ENCODE peak calls at places on chromosomes 2 and 18, in nine cellular contexts. N, F, D, J, B, G, K, W and E are unnamed samples.

GRCh38 chr18:46156838-46157237 is 52.7 kb downstream of the HAUS1 start:
- DNase-seq in N (no peak), F (no peak), D (no peak), J (no peak), B (no peak), G (no peak), K (no peak), W (no peak), E (no peak)

GRCh38 chr18:32324173-32324572 is 134.3 kb downstream of the MEP1B start:
- DNase-seq in N (no peak), F (no peak), D (no peak), J (no peak), B (no peak), G (no peak), K (no peak), W (peak), E (no peak)

GRCh38 chr18:67428805-67429204 is 87.7 kb downstream of the DSEL start:
- DNase-seq in N (no peak), F (no peak), D (no peak), J (no peak), B (no peak), G (no peak), K (no peak), W (peak), E (no peak)

GRCh38 chr2:225041210-225041870 is 928 bp downstream of the DOCK10 start:
- DNase-seq in N (peak), F (peak), D (peak), J (no peak), B (no peak), G (peak), K (peak), W (peak), E (no peak)

GRCh38 chr18:58842978-58843661 is 21.6 kb upstream of the ZNF532 start:
- DNase-seq in N (no peak), F (no peak), D (no peak), J (no peak), B (no peak), G (no peak), K (no peak), W (no peak), E (no peak)

GRCh38 chr2:54042908-54043620 is 72.3 kb upstream of the PSME4 start:
- DNase-seq in N (no peak), F (peak), D (no peak), J (no peak), B (no peak), G (no peak), K (no peak), W (no peak), E (no peak)

GRCh38 chr2:196640031-196640548 is 575 bp downstream of the CCDC150 start:
- DNase-seq in N (no peak), F (no peak), D (peak), J (no peak), B (no peak), G (no peak), K (no peak), W (no peak), E (no peak)

GRCh38 chr2:27664622-27665363 is 1.1 kb downstream of the SLC4A1AP start:
- DNase-seq in N (no peak), F (no peak), D (no peak), J (no peak), B (no peak), G (no peak), K (no peak), W (no peak), E (no peak)

GRCh38 chr2:239305222-239305575 is 95.6 kb downstream of the HDAC4 start:
- DNase-seq in N (peak), F (no peak), D (no peak), J (no peak), B (peak), G (no peak), K (peak), W (no peak), E (no peak)

GRCh38 chr2:237427807-237428506 is 14.0 kb upstream of the COL6A3 start:
- DNase-seq in N (no peak), F (no peak), D (peak), J (no peak), B (no peak), G (no peak), K (no peak), W (no peak), E (no peak)

GRCh38 chr2:230569298-230569697 is 143.3 kb upstream of the CAB39 start:
- DNase-seq in N (no peak), F (no peak), D (no peak), J (no peak), B (no peak), G (no peak), K (no peak), W (no peak), E (no peak)

GRCh38 chr2:149422991-149423338 is 92.6 kb downstream of the LYPD6 start:
- DNase-seq in N (no peak), F (no peak), D (no peak), J (no peak), B (no peak), G (no peak), K (no peak), W (no peak), E (no peak)

GRCh38 chr2:229348135-229348534 is 77.0 kb upstream of the PID1 start:
- DNase-seq in N (no peak), F (peak), D (no peak), J (no peak), B (no peak), G (no peak), K (no peak), W (no peak), E (no peak)

GRCh38 chr2:71751590-71751989 is 298.2 kb downstream of the DYSF start:
- DNase-seq in N (no peak), F (no peak), D (no peak), J (no peak), B (no peak), G (no peak), K (no peak), W (no peak), E (no peak)

GRCh38 chr18:78984941-78985784 is 5.5 kb downstream of the SALL3 start:
- DNase-seq in N (no peak), F (peak), D (no peak), J (peak), B (no peak), G (no peak), K (peak), W (no peak), E (peak)

GRCh38 chr2:61396005-61396404 is 74.9 kb downstream of the USP34 start:
- DNase-seq in N (no peak), F (no peak), D (no peak), J (peak), B (no peak), G (no peak), K (no peak), W (no peak), E (no peak)

GRCh38 chr18:9520666-9521065 is 45.4 kb downstream of the RALBP1 start:
- DNase-seq in N (no peak), F (no peak), D (no peak), J (no peak), B (no peak), G (no peak), K (no peak), W (no peak), E (no peak)

GRCh38 chr18:47075098-47075883 is 39.9 kb upstream of the ELOA2 start:
- DNase-seq in N (no peak), F (peak), D (no peak), J (no peak), B (no peak), G (no peak), K (no peak), W (no peak), E (no peak)

GRCh38 chr2:75108937-75109482 is 90.3 kb downstream of the TACR1 start:
- DNase-seq in N (no peak), F (no peak), D (no peak), J (no peak), B (no peak), G (no peak), K (no peak), W (no peak), E (no peak)

GRCh38 chr2:41180392-41180791 is 728.5 kb upstream of the SLC8A1 start:
- DNase-seq in N (no peak), F (no peak), D (no peak), J (no peak), B (no peak), G (no peak), K (no peak), W (no peak), E (no peak)

GRCh38 chr18:37385846-37386435 is 179.7 kb downstream of the CELF4 start:
- DNase-seq in N (no peak), F (peak), D (no peak), J (peak), B (no peak), G (no peak), K (no peak), W (peak), E (peak)

GRCh38 chr18:58755304-58756010 is 84.2 kb downstream of the MALT1 start:
- DNase-seq in N (no peak), F (no peak), D (no peak), J (no peak), B (no peak), G (no peak), K (no peak), W (no peak), E (no peak)

GRCh38 chr2:51013060-51013746 is 18.7 kb downstream of the NRXN1 start:
- DNase-seq in N (peak), F (no peak), D (no peak), J (peak), B (peak), G (no peak), K (no peak), W (peak), E (no peak)

GRCh38 chr2:45886229-45886663 is 234.8 kb downstream of the PRKCE start:
- DNase-seq in N (no peak), F (no peak), D (no peak), J (no peak), B (no peak), G (no peak), K (no peak), W (no peak), E (no peak)

DNA sequence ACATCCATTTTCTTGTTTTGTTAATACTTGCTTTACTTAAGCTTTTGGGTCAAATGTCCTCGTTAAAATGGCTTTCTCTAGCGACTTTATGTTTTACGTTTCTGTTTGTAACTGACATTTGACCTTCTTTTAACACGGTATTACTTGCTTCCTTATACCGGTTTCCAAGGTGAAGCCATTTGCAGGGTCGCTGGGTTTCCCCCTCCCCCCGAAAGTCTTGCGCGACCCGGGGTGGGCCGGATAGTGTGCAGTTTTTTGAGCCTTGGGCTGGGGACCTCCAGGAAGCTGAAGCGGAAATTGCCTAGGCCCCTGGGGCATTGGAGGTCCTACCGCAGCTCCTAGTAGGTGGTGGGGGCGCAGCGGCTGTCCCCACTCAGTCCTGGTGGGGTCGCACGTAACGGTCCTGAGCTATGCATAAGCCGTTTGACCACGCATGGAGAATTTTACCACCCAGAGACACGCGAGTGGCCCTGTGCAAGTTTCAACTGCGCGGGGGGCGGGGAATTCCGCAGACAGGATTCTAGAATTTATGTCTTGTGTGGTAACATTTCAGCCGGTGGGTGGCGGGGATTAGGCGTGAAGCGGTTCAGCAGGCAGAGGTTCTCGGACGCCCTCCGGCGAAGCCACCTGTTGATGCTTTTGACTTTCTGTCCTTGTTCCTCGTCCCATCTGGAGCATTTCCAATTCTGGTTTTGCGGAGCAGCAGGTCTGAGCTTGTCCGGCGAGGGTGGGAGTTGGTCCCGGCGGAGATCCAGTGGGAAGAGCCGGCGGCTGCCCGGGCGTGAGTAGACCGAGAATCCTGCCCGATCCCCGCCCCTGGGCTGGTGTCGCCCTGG is 2.4 kb downstream of the CFLAR start:
- DNase-seq in N (peak), F (peak), D (no peak), J (peak), B (peak), G (peak), K (peak), W (peak), E (peak)
- TF ChIP-seq POLR2A in N (peak), F (peak), D (peak), J (peak), B (no peak), G (no peak), K (peak), W (no peak), E (peak)

GRCh38 chr2:65227471-65228248 is at the start of gene ACTR2:
- DNase-seq in N (peak), F (peak), D (peak), J (peak), B (peak), G (peak), K (peak), W (peak), E (peak)

GRCh38 chr2:65231121-65231520 is 3.5 kb downstream of the ACTR2 start:
- DNase-seq in N (no peak), F (no peak), D (no peak), J (no peak), B (no peak), G (no peak), K (no peak), W (peak), E (no peak)

GRCh38 chr2:65227035-65227470 is 578 bp upstream of the ACTR2 start:
- DNase-seq in N (no peak), F (peak), D (no peak), J (peak), B (no peak), G (no peak), K (peak), W (no peak), E (no peak)

GRCh38 chr2:65231892-65232477 is 4.4 kb downstream of the ACTR2 start:
- DNase-seq in N (no peak), F (no peak), D (no peak), J (no peak), B (no peak), G (no peak), K (no peak), W (peak), E (no peak)

DNA sequence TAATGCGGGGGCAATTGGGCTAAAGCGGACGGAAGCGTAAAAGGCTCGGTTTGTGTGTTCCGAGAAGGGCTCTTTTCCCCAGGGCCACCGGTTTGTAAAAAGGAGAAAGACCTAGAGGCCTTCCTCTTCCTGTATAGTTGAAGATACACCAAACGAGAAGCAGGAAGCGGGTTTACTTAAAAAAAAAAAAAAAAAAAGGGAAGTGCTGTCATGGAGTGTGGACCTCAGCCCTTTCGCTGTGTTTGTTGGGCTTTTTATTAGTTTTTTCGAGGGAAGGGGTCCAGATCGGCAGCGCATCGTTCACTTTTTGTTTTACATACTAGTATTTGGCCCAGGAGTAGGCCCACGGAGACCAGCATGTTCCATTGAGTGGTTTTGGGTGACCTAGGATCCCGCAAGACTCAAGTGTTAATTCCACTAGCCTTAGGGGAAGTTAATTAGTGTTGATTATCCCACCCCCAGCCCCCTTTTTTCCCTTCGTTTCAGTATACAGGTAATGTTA is 669 bp downstream of the ACTR2 start:
- DNase-seq in N (no peak), F (no peak), D (peak), J (peak), B (no peak), G (no peak), K (no peak), W (peak), E (no peak)
- TF ChIP-seq POLR2A in N (no peak), F (no peak), D (no peak), J (no peak), B (no peak), G (no peak), K (no peak), W (no peak), E (no peak)

DNA sequence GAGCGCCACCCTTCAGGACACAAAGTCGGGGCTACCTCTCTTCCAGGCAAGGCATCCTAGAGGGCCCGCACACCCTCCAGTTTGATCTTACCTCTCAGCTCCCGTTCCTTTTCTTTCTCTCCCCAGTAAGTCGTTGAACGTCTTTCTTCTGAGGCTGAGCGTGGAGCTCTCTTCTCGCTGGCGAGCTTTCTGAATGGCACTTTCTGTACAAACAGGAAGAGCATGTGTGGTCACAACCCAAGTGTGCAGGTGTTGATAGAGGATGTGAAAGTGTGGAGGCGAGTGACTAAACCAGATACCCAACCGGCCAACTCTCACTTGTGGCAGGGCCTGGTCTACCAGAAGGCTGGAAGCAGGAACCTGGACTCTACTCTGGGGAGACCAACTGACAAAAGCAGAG is at the start of gene AFF3:
- DNase-seq in N (no peak), F (no peak), D (peak), J (no peak), B (no peak), G (no peak), K (no peak), W (no peak), E (no peak)
- TF ChIP-seq POLR2A in N (no peak), F (no peak), D (peak), J (no peak), B (no peak), G (no peak), K (no peak), W (no peak), E (no peak)

GRCh38 chr2:217160978-217161973 is 301.4 kb upstream of the TNP1 start:
- DNase-seq in N (no peak), F (no peak), D (no peak), J (no peak), B (no peak), G (no peak), K (no peak), W (no peak), E (no peak)
- TF ChIP-seq POLR2A in N (no peak), F (no peak), D (no peak), J (no peak), B (no peak), G (no peak), K (no peak), W (no peak), E (no peak)

GRCh38 chr18:71047882-71048281 is 759.0 kb downstream of the SOCS6 start:
- DNase-seq in N (no peak), F (no peak), D (no peak), J (no peak), B (no peak), G (no peak), K (no peak), W (no peak), E (no peak)
- TF ChIP-seq POLR2A in N (no peak), F (no peak), D (no peak), J (no peak), B (no peak), G (no peak), K (no peak), W (no peak), E (no peak)

DNA sequence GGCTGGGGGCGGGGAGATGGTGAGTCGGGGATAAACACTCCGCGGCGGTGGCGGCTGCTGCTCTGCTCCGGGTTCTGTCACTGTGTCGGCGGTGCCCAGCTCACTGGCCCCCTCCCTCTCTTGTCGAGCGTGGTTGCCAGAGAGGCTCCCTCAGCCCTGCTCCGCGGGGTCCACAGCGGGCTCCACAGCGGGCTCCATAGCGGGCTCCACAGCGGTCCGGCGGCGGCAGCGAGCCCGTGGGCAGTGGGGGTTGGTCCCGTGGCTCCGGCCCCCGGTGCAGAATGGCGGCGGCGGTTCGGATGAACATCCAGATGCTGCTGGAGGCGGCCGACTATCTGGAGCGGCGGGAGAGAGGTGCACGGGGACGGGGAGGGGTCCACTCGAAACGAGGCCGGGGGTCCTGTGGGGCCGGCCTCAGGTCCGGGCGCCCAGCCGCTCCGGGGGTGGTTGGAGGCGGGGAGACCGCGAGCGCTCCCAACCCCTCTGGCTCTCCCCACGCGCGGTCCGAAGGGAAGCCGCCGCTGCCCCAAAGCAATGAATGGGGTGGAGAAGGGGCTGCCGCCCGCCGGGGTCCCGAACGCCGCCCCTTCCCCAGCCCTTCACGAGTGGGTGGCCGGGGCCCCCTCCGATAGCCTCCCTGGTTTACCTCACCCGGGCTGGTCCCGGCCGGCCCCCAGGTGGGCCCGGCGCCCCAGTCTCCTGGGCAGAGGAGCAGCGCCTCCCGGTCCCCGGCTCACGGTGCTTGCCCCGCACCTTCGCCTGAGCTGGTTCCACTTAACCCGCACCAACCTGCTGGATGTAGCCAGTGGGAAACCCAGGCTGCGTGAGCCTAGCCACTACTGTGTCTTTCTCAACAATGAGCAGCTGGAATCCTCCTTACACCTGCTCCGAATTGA is at the start of gene MXD1:
- DNase-seq in N (peak), F (no peak), D (no peak), J (no peak), B (peak), G (no peak), K (peak), W (no peak), E (peak)
- TF ChIP-seq POLR2A in N (peak), F (peak), D (peak), J (peak), B (peak), G (peak), K (peak), W (peak), E (peak)

GRCh38 chr18:48827321-48828200 is 123.2 kb downstream of the SMAD7 start:
- DNase-seq in N (peak), F (no peak), D (no peak), J (no peak), B (no peak), G (no peak), K (no peak), W (peak), E (no peak)

GRCh38 chr18:48824231-48824970 is 126.4 kb downstream of the SMAD7 start:
- DNase-seq in N (peak), F (no peak), D (no peak), J (no peak), B (no peak), G (no peak), K (no peak), W (no peak), E (no peak)

GRCh38 chr18:48826806-48827205 is 124.0 kb downstream of the SMAD7 start:
- DNase-seq in N (peak), F (no peak), D (no peak), J (no peak), B (no peak), G (no peak), K (no peak), W (no peak), E (no peak)

GRCh38 chr18:48825101-48825745 is 125.5 kb downstream of the SMAD7 start:
- DNase-seq in N (peak), F (no peak), D (no peak), J (no peak), B (no peak), G (no peak), K (no peak), W (peak), E (no peak)

GRCh38 chr18:48826271-48826670 is 124.5 kb downstream of the SMAD7 start:
- DNase-seq in N (peak), F (no peak), D (no peak), J (no peak), B (no peak), G (no peak), K (no peak), W (no peak), E (no peak)
- TF ChIP-seq POLR2A in N (no peak), F (no peak), D (no peak), J (no peak), B (no peak), G (no peak), K (no peak), W (no peak), E (no peak)